ENCODE peak calls at places on chromosomes 16 and 17, in six cellular contexts. J is esophagus squamous epithelium, I is HCT116, B is testis, N is tibial nerve, S is H54. O is an unnamed sample.

GRCh38 chr17:58487589-58488427 is at the start of gene HSF5:
- DNase-seq in J (no peak), I (no peak), B (peak), N (no peak), S (no peak), O (peak)

GRCh38 chr17:44970136-44970737 is 2.1 kb upstream of the C1QL1 start:
- DNase-seq in J (no peak), I (no peak), B (peak), N (no peak), S (peak), O (no peak)

GRCh38 chr17:48100591-48101011 is 677 bp downstream of the CBX1 start:
- DNase-seq in J (no peak), I (peak), B (peak), N (peak), S (peak), O (no peak)

GRCh38 chr17:13385481-13385907 is 216.2 kb downstream of the HS3ST3A1 start:
- DNase-seq in J (no peak), I (no peak), B (no peak), N (peak), S (no peak), O (no peak)

GRCh38 chr16:28041615-28042014 is 21.9 kb downstream of the GSG1L start:
- DNase-seq in J (no peak), I (no peak), B (no peak), N (no peak), S (no peak), O (no peak)

GRCh38 chr16:74700206-74701040 is at the start of gene MLKL:
- DNase-seq in J (no peak), I (peak), B (peak), N (peak), S (peak), O (peak)

GRCh38 chr17:35879748-35880654 is at the start of gene CCL5:
- DNase-seq in J (no peak), I (no peak), B (no peak), N (no peak), S (no peak), O (no peak)

GRCh38 chr17:77781536-77781935 is 177.0 kb upstream of the TNRC6C start:
- DNase-seq in J (no peak), I (no peak), B (no peak), N (no peak), S (no peak), O (no peak)

GRCh38 chr16:80623376-80623775 is 82.6 kb downstream of the DYNLRB2 start:
- DNase-seq in J (no peak), I (no peak), B (no peak), N (no peak), S (no peak), O (no peak)

GRCh38 chr17:77999413-78000173 is 41.1 kb downstream of the TNRC6C start:
- DNase-seq in J (no peak), I (peak), B (no peak), N (no peak), S (peak), O (no peak)

GRCh38 chr17:15463363-15463762 is 4.1 kb downstream of the CDRT4 start:
- DNase-seq in J (no peak), I (no peak), B (peak), N (peak), S (no peak), O (no peak)

GRCh38 chr16:30488764-30489595 is 16.4 kb downstream of the ITGAL start:
- DNase-seq in J (no peak), I (no peak), B (no peak), N (no peak), S (no peak), O (no peak)

GRCh38 chr17:18015603-18016002 is 23.4 kb downstream of the ATPAF2 start:
- DNase-seq in J (no peak), I (no peak), B (no peak), N (no peak), S (no peak), O (no peak)
- TF ChIP-seq POLR2A in J (no peak), I (no peak), B (no peak), N (no peak), S (no peak), O (no peak)

GRCh38 chr16:66712512-66712911 is 16.0 kb upstream of the CMTM4 start:
- DNase-seq in J (no peak), I (no peak), B (no peak), N (no peak), S (no peak), O (no peak)
- TF ChIP-seq POLR2A in J (no peak), I (no peak), B (no peak), N (no peak), S (no peak), O (no peak)

GRCh38 chr16:57144027-57144426 is 41.8 kb downstream of the PSME3IP1 start:
- DNase-seq in J (no peak), I (no peak), B (no peak), N (no peak), S (no peak), O (no peak)
- TF ChIP-seq POLR2A in J (no peak), I (no peak), B (no peak), N (no peak), S (no peak), O (no peak)

GRCh38 chr17:41967921-41968578 is 1.5 kb downstream of the CNP start:
- DNase-seq in J (no peak), I (no peak), B (no peak), N (no peak), S (no peak), O (no peak)

GRCh38 chr17:41965694-41966375 is 760 bp upstream of the CNP start:
- DNase-seq in J (no peak), I (peak), B (peak), N (no peak), S (no peak), O (peak)

GRCh38 chr17:41968676-41969075 is 2.1 kb downstream of the CNP start:
- DNase-seq in J (no peak), I (no peak), B (no peak), N (no peak), S (no peak), O (no peak)

GRCh38 chr17:41967141-41967920 is 736 bp downstream of the CNP start:
- DNase-seq in J (no peak), I (peak), B (peak), N (peak), S (no peak), O (peak)

DNA sequence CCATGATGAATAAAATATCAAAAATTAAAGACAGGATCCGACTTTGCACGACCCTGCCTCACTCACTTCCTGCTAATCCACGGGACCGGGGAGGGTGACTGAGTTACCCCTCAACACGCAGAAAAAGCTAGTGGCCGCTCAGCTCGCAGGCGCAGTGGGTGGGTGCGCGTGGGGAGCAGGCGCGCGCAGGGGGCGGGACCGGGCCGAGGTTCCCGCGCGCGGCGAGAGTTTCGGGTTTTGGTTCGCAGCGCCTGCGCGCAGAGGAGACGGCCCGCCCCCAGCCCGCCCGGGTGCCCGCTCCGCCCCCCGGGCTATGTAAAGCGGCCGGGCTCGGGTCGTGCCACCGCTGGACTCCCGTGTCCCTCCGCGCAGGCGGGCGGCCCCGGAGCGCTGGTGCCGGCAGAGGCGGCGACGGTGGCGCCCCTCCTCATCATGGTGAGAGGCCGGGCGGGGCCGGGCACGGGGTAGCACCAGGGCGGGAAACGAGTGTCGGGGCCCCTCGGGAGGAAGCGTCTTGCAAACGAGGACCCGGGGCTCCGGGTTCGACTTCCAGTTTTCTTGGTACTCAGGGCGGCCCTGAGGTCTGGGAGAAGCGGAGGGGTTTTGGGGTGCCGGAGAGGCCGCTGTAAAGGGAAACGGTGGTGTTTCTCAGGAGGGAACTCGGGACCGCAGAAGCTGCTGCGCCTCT is at the start of gene CNP:
- DNase-seq in J (peak), I (peak), B (peak), N (peak), S (peak), O (peak)
- TF ChIP-seq POLR2A in J (no peak), I (peak), B (no peak), N (peak), S (peak), O (peak)

DNA sequence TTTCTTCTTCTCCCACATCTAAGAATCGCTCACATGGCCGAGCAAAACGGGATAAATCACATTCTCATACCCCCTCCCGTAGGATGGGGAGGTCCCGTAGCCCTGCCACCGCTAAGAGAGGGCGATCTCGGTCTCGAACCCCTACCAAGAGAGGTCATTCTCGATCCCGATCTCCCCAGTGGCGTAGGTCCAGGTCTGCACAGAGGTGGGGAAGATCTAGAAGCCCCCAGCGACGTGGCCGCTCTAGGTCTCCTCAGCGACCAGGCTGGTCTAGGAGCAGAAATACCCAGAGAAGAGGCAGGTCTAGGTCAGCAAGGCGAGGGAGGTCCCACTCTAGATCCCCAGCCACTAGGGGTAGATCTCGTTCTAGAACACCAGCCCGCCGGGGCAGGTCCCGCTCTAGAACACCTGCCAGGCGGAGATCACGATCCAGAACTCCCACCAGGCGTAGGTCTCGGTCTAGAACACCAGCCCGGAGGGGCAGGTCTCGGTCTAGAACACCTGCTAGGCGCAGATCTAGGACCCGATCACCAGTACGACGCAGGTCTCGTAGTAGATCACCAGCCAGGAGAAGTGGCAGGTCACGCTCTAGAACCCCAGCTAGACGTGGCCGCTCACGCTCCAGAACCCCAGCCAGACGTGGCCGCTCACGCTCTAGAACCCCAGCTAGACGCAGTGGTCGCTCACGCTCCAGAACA is 9.6 kb downstream of the SRRM2 start:
- DNase-seq in J (no peak), I (no peak), B (no peak), N (no peak), S (no peak), O (no peak)
- TF ChIP-seq POLR2A in J (no peak), I (no peak), B (no peak), N (no peak), S (peak), O (no peak)

GRCh38 chr17:40557531-40558299 is 7.6 kb downstream of the CCR7 start:
- DNase-seq in J (no peak), I (no peak), B (no peak), N (no peak), S (no peak), O (no peak)
- TF ChIP-seq POLR2A in J (no peak), I (no peak), B (no peak), N (no peak), S (no peak), O (no peak)

GRCh38 chr17:29616300-29617048 is 6.2 kb downstream of the CORO6 start:
- DNase-seq in J (no peak), I (no peak), B (no peak), N (no peak), S (no peak), O (peak)

GRCh38 chr17:29617481-29618271 is 5.0 kb downstream of the CORO6 start:
- DNase-seq in J (no peak), I (peak), B (peak), N (no peak), S (no peak), O (peak)

GRCh38 chr17:29618272-29619065 is 4.2 kb downstream of the CORO6 start:
- DNase-seq in J (no peak), I (no peak), B (no peak), N (no peak), S (no peak), O (no peak)

GRCh38 chr17:29615492-29616299 is 7.0 kb downstream of the CORO6 start:
- DNase-seq in J (no peak), I (no peak), B (peak), N (peak), S (no peak), O (peak)

DNA sequence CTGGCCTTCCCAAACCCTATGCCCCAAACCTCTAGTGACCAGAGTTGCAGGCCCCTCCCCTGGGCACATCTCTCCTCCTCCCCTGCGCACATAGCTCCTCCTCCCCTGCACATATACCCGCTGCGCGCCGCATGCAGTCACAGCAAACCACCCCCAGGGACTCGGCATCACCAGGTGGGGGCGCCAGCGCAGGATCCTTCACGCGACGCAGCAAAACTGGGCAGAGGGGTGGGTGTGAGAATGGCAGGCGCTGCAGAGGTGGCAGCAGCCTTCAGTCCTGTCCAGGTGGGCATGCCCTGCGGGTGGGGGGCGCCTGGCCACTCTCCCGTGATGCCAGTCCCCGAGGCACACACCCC is 5.6 kb downstream of the CORO6 start:
- DNase-seq in J (peak), I (peak), B (peak), N (peak), S (no peak), O (peak)
- TF ChIP-seq POLR2A in J (no peak), I (peak), B (no peak), N (peak), S (no peak), O (no peak)

GRCh38 chr16:2911580-2912329 is at the start of gene FLYWCH1:
- DNase-seq in J (peak), I (peak), B (peak), N (peak), S (peak), O (peak)
- TF ChIP-seq POLR2A in J (peak), I (no peak), B (no peak), N (peak), S (peak), O (peak)

GRCh38 chr17:63070031-63070430 is 104.0 kb downstream of the TANC2 start:
- DNase-seq in J (no peak), I (no peak), B (no peak), N (no peak), S (no peak), O (no peak)

GRCh38 chr17:63071797-63072196 is 105.8 kb downstream of the TANC2 start:
- DNase-seq in J (no peak), I (no peak), B (no peak), N (no peak), S (no peak), O (no peak)

GRCh38 chr17:63069245-63069644 is 103.2 kb downstream of the TANC2 start:
- DNase-seq in J (no peak), I (no peak), B (no peak), N (no peak), S (no peak), O (no peak)

GRCh38 chr17:63066158-63066808 is 100.2 kb downstream of the TANC2 start:
- DNase-seq in J (no peak), I (no peak), B (no peak), N (no peak), S (no peak), O (no peak)
- TF ChIP-seq POLR2A in J (no peak), I (no peak), B (no peak), N (no peak), S (no peak), O (no peak)

DNA sequence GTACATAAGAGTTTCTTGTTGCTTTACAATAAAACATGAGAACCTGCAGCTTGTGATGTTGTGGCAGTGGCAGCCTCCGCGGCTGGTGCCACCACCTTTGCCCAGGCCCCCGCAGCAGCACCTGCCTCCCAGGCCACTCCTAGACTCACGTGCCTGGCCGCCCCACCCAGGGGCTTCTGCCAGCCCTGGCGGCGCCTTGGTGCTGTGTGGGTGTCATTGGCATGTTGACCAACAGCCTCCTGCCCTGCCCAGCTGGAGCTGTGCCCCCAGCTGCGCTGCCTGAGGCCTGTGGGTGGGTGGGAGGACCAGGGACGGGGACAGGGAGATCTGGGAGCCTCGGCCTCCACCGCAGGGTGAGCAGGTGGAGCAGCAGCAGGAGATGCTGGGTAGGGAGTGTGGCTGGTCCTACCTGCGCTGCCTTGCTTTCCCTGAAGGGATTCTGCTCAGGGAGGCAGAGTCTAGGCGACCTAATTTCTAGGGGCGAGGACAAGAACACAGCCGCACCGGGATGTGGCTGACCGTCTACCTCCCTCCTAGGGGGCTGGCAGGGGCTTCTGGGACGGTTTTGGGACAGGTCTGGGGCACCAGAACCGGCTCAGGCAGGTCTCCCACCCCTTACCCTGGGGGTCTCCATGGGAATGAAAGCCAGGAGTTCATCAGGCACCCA is 416 bp upstream of the DNASE1L2 start:
- DNase-seq in J (no peak), I (no peak), B (no peak), N (no peak), S (no peak), O (no peak)
- TF ChIP-seq POLR2A in J (no peak), I (no peak), B (no peak), N (no peak), S (no peak), O (no peak)